ENCODE peak calls at places on chromosomes 6 and 20, in seven cellular contexts. P is transverse colon; O is heart left ventricle; R is left ventricle myocardium inferior; X is CD8-positive, alpha-beta T cell; W is right cardiac atrium; Y is lower lobe of right lung. A is an unnamed sample.

GRCh38 chr6:94071835-94072234 is 652.5 kb upstream of the EPHA7 start:
- DNase-seq in W (no peak), Y (no peak), O (no peak), P (no peak), X (no peak), R (no peak), A (no peak)

GRCh38 chr6:5998741-5999687 is 7.7 kb downstream of the NRN1 start:
- DNase-seq in X (no peak), P (no peak), R (peak; percentile 56), O (peak; percentile 55), Y (no peak), W (peak; percentile 81), A (no peak)

GRCh38 chr6:96898241-96898851 is 655 bp upstream of the NDUFAF4 start:
- DNase-seq in O (no peak), W (no peak), P (no peak), X (no peak), R (no peak), Y (no peak), A (peak; percentile 44)

GRCh38 chr20:9627219-9627618 is 112.8 kb downstream of the LAMP5 start:
- DNase-seq in W (no peak), O (no peak), P (no peak), X (no peak), Y (no peak), R (no peak), A (no peak)

GRCh38 chr6:27809939-27810767 is 102.0 kb downstream of the OR2B2 start:
- DNase-seq in O (peak; percentile 75), X (peak; percentile 63), W (peak; percentile 80), R (peak; percentile 41), P (peak; percentile 89), Y (peak; percentile 75), A (peak; percentile 96)

GRCh38 chr20:33589059-33589458 is 73.1 kb upstream of the C20orf144 start:
- DNase-seq in O (no peak), W (no peak), X (no peak), R (no peak), P (no peak), Y (no peak), A (no peak)

GRCh38 chr20:45067087-45067486 is 33.8 kb downstream of the KCNS1 start:
- DNase-seq in O (no peak), X (no peak), W (no peak), R (no peak), Y (no peak), P (no peak), A (no peak)

GRCh38 chr6:63448229-63448628 is 124.1 kb upstream of the LOC128125822 start:
- DNase-seq in W (no peak), O (no peak), P (no peak), R (no peak), Y (no peak), X (no peak), A (no peak)

GRCh38 chr6:47308674-47309325 is 905 bp downstream of the TNFRSF21 start:
- DNase-seq in Y (peak; percentile 50), P (peak; percentile 22), R (peak; percentile 32), O (peak; percentile 15), X (no peak), W (peak; percentile 63), A (peak; percentile 24)

GRCh38 chr6:150377211-150377781 is 8.5 kb downstream of the IYD start:
- DNase-seq in P (no peak), X (no peak), O (peak; percentile 12), R (no peak), Y (peak; percentile 60), W (no peak), A (peak; percentile 69)

GRCh38 chr20:58790440-58790839 is 60.3 kb downstream of the GNAS-AS1 start:
- DNase-seq in P (no peak), R (no peak), Y (no peak), O (no peak), W (no peak), X (no peak), A (no peak)

GRCh38 chr6:3085074-3085473 is 16.8 kb downstream of the RIPK1 start:
- DNase-seq in Y (no peak), P (no peak), X (no peak), R (no peak), W (no peak), O (no peak), A (no peak)

GRCh38 chr6:137832110-137832509 is 34.9 kb upstream of the TNFAIP3 start:
- DNase-seq in O (no peak), R (no peak), P (no peak), X (no peak), Y (no peak), W (no peak), A (no peak)

GRCh38 chr6:160362556-160362955 is 14.4 kb downstream of the SLC22A3 start:
- DNase-seq in R (no peak), O (no peak), Y (no peak), W (no peak), X (no peak), P (no peak), A (no peak)

GRCh38 chr20:25487975-25488374 is 80.5 kb downstream of the GINS1 start:
- DNase-seq in R (no peak), X (no peak), P (no peak), W (peak; percentile 11), O (no peak), Y (no peak), A (no peak)

GRCh38 chr6:98416027-98416426 is 418.3 kb upstream of the POU3F2 start:
- DNase-seq in O (no peak), R (no peak), W (no peak), P (no peak), X (no peak), Y (no peak), A (no peak)

GRCh38 chr6:30727920-30728605 is 7.9 kb downstream of the TUBB start:
- DNase-seq in P (no peak), R (no peak), W (no peak), O (no peak), X (no peak), Y (no peak), A (no peak)

GRCh38 chr6:145086197-145086596 is 649.1 kb downstream of the EPM2A start:
- DNase-seq in R (no peak), W (no peak), X (no peak), P (no peak), O (peak; percentile 8), Y (no peak), A (no peak)

GRCh38 chr6:74931567-74931966 is 274.3 kb downstream of the COL12A1 start:
- DNase-seq in Y (no peak), R (no peak), O (no peak), W (no peak), X (no peak), P (no peak), A (no peak)

GRCh38 chr6:130482645-130483390 is 117.0 kb downstream of the TMEM200A start:
- DNase-seq in R (no peak), Y (no peak), X (no peak), P (no peak), W (no peak), O (no peak), A (peak; percentile 13)

GRCh38 chr20:33516882-33517281 is 27.0 kb downstream of the CBFA2T2 start:
- DNase-seq in R (no peak), P (no peak), O (no peak), X (no peak), Y (no peak), W (no peak), A (no peak)

GRCh38 chr20:13245250-13245723 is 24.2 kb downstream of the ISM1 start:
- DNase-seq in X (no peak), R (no peak), O (no peak), P (no peak), Y (no peak), W (no peak), A (no peak)

GRCh38 chr20:24160563-24161355 is 172.2 kb upstream of the GGTLC1 start:
- DNase-seq in O (peak; percentile 14), R (peak; percentile 22), Y (no peak), W (peak; percentile 73), X (no peak), P (peak; percentile 13), A (peak; percentile 37)

GRCh38 chr6:99348823-99349619 is 453 bp downstream of the FAXC start:
- DNase-seq in P (no peak), X (no peak), O (no peak), W (no peak), Y (no peak), R (no peak), A (no peak)

GRCh38 chr20:38751360-38751976 is 3.2 kb downstream of the ACTR5 start:
- DNase-seq in W (no peak), X (no peak), R (no peak), P (no peak), Y (no peak), O (no peak), A (peak; percentile 52)

GRCh38 chr6:41595166-41595565 is 43.1 kb upstream of the MDFI start:
- DNase-seq in P (no peak), X (no peak), W (no peak), R (no peak), Y (no peak), O (no peak), A (no peak)
- H3K4me3 ChIP-seq in P (no peak overlapping the region), X (no peak overlapping the region), W (no peak overlapping the region), R (no peak overlapping the region), Y (no peak overlapping the region), O (no peak overlapping the region), A (no peak overlapping the region)

GRCh38 chr6:108581932-108582500 is 21.3 kb downstream of the FOXO3 start:
- DNase-seq in R (no peak), W (no peak), X (no peak), O (no peak), P (no peak), Y (no peak), A (no peak)
- H3K4me1 ChIP-seq in R (peaks cover 98% of the 10 kb centered on the region), W (peaks cover 57% of the 10 kb centered on the region), X (peaks cover 20% of the 10 kb centered on the region), O (peaks cover 68% of the 10 kb centered on the region), P (peaks cover 74% of the 10 kb centered on the region), Y (peaks cover 94% of the 10 kb centered on the region), A (peaks cover 31% of the 10 kb centered on the region)

GRCh38 chr20:53706511-53707031 is 112.9 kb upstream of the ZNF217 start:
- DNase-seq in Y (no peak), R (no peak), P (no peak), W (no peak), O (no peak), X (no peak), A (no peak)
- H3K27ac ChIP-seq in Y (peak overlapping the region; percentile 50), R (peak overlapping the region; percentile 43), P (peak overlapping the region; percentile 5), W (no peak overlapping the region), O (no peak overlapping the region), X (peak overlapping the region; percentile 14), A (no peak overlapping the region)

DNA sequence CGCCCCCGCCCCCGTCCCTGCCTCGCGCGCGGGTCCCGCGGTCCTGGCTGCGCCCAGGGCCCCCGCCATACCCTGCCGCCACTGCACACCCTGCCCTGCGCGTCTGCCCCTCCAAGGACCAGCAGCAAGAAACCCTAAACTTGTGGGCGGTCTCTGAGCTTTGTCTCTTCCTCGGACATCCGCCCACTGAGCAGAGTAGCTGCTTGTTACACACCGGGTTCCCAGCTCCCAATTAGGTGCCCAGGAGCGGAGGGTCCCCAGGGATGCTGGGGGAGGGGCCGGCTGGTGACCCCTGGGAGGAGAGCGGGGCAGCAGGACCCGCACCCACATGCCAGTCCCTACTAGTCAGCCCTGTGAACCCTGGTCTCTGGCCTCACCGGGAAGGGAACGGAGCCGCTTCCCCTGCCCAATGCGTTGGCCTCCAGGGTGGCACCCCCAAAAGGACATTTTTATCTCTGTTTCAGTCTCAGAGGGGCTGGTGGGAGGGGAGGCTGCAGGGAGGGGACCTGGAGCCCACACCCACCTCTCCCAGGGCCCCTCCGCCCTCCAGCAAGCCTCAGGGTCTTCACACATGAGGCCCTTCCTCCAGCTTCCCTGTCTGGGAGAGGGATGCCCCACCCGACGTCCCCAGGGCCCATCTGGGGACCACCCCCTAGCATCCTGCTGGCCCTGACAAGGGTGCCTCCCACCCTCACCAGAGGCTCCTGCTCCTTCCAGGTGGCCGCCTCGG is 10.5 kb downstream of the STMN3 start:
- DNase-seq in P (peak; percentile 29), O (no peak), X (no peak), R (no peak), W (peak; percentile 78), Y (no peak), A (no peak)
- H3K4me3 ChIP-seq in P (peak overlapping the region; percentile 37), O (peak overlapping the region; percentile 56), X (peak overlapping the region; percentile 35), R (peak overlapping the region; percentile 74), W (peak overlapping the region; percentile 51), Y (peak overlapping the region; percentile 60), A (peak overlapping the region; percentile 28)